ENCODE peak calls at places on chromosomes 2 and 18, in four cellular contexts. One of them, this sample, is unnamed. For H3K4me1, the result is how much of the 10 kb centered on the place peaks cover.

GRCh38 chr2:217913415-217913814 is 89.4 kb downstream of the TNS1 start:
- DNase-seq in endothelial cell of umbilical vein: no peak
- DNase-seq in upper lobe of right lung: no peak
- DNase-seq in mucosa of descending colon: no peak
- DNase-seq in this sample: no peak

GRCh38 chr18:568731-569130 is 11.4 kb upstream of the CETN1 start:
- DNase-seq in mucosa of descending colon: no peak
- DNase-seq in upper lobe of right lung: no peak
- DNase-seq in endothelial cell of umbilical vein: no peak
- DNase-seq in this sample: no peak

GRCh38 chr2:114424699-114425098 is 17.7 kb upstream of the DPP10 start:
- DNase-seq in upper lobe of right lung: no peak
- DNase-seq in mucosa of descending colon: no peak
- DNase-seq in endothelial cell of umbilical vein: no peak
- DNase-seq in this sample: no peak

GRCh38 chr2:150154308-150154797 is 333.1 kb downstream of the RND3 start:
- DNase-seq in mucosa of descending colon: no peak
- DNase-seq in upper lobe of right lung: no peak
- DNase-seq in endothelial cell of umbilical vein: no peak
- DNase-seq in this sample: no peak

GRCh38 chr2:222256250-222256649 is 42.5 kb downstream of the PAX3 start:
- DNase-seq in mucosa of descending colon: no peak
- DNase-seq in upper lobe of right lung: no peak
- DNase-seq in endothelial cell of umbilical vein: no peak
- DNase-seq in this sample: no peak

GRCh38 chr2:172859821-172860707 is 124.4 kb downstream of the RAPGEF4 start:
- DNase-seq in upper lobe of right lung: no peak
- DNase-seq in mucosa of descending colon: no peak
- DNase-seq in endothelial cell of umbilical vein: peak
- DNase-seq in this sample: no peak

GRCh38 chr2:235140801-235141081 is 188.9 kb downstream of the SH3BP4 start:
- DNase-seq in endothelial cell of umbilical vein: no peak
- DNase-seq in upper lobe of right lung: no peak
- DNase-seq in mucosa of descending colon: no peak
- DNase-seq in this sample: no peak

GRCh38 chr2:104412384-104412783 is 441.5 kb upstream of the POU3F3 start:
- DNase-seq in endothelial cell of umbilical vein: no peak
- DNase-seq in mucosa of descending colon: peak
- DNase-seq in upper lobe of right lung: no peak
- DNase-seq in this sample: no peak

GRCh38 chr18:8603663-8604520 is 5.3 kb upstream of the RAB12 start:
- DNase-seq in mucosa of descending colon: no peak
- DNase-seq in upper lobe of right lung: no peak
- DNase-seq in endothelial cell of umbilical vein: no peak
- DNase-seq in this sample: no peak

GRCh38 chr18:8175486-8176061 is 433.7 kb upstream of the RAB12 start:
- DNase-seq in endothelial cell of umbilical vein: no peak
- DNase-seq in upper lobe of right lung: no peak
- DNase-seq in mucosa of descending colon: no peak
- DNase-seq in this sample: no peak

GRCh38 chr2:159029936-159030335 is 61.5 kb downstream of the TANC1 start:
- DNase-seq in upper lobe of right lung: no peak
- DNase-seq in mucosa of descending colon: no peak
- DNase-seq in endothelial cell of umbilical vein: peak
- DNase-seq in this sample: no peak

GRCh38 chr2:98615481-98615880 is 7.1 kb downstream of the UNC50 start:
- DNase-seq in upper lobe of right lung: no peak
- DNase-seq in endothelial cell of umbilical vein: no peak
- DNase-seq in mucosa of descending colon: no peak
- DNase-seq in this sample: no peak

GRCh38 chr2:201264472-201265173 is 4.3 kb downstream of the CASP8 start:
- DNase-seq in mucosa of descending colon: no peak
- DNase-seq in endothelial cell of umbilical vein: no peak
- DNase-seq in upper lobe of right lung: no peak
- DNase-seq in this sample: no peak

GRCh38 chr18:23825978-23826405 is 136.7 kb downstream of the LAMA3 start:
- DNase-seq in upper lobe of right lung: no peak
- DNase-seq in endothelial cell of umbilical vein: peak
- DNase-seq in mucosa of descending colon: no peak
- DNase-seq in this sample: peak

GRCh38 chr2:64987001-64987962 is 1.9 kb upstream of the SLC1A4 start:
- DNase-seq in endothelial cell of umbilical vein: peak
- DNase-seq in mucosa of descending colon: no peak
- DNase-seq in upper lobe of right lung: no peak
- DNase-seq in this sample: no peak

GRCh38 chr2:50575232-50575631 is 456.7 kb downstream of the NRXN1 start:
- DNase-seq in mucosa of descending colon: no peak
- DNase-seq in upper lobe of right lung: no peak
- DNase-seq in endothelial cell of umbilical vein: no peak
- DNase-seq in this sample: no peak

GRCh38 chr2:111029135-111029927 is 91.4 kb upstream of the BCL2L11 start:
- DNase-seq in endothelial cell of umbilical vein: no peak
- DNase-seq in mucosa of descending colon: peak
- DNase-seq in upper lobe of right lung: no peak
- DNase-seq in this sample: no peak

GRCh38 chr2:24856791-24857211 is 63.2 kb downstream of the ADCY3 start:
- DNase-seq in upper lobe of right lung: no peak
- DNase-seq in mucosa of descending colon: no peak
- DNase-seq in endothelial cell of umbilical vein: no peak
- DNase-seq in this sample: peak

GRCh38 chr2:199807966-199808365 is 43.0 kb downstream of the FTCDNL1 start:
- DNase-seq in mucosa of descending colon: no peak
- DNase-seq in endothelial cell of umbilical vein: no peak
- DNase-seq in upper lobe of right lung: no peak
- DNase-seq in this sample: no peak

GRCh38 chr2:12045864-12046291 is 299.4 kb downstream of the LPIN1 start:
- DNase-seq in endothelial cell of umbilical vein: no peak
- DNase-seq in mucosa of descending colon: no peak
- DNase-seq in upper lobe of right lung: no peak
- DNase-seq in this sample: no peak
- H3K4me3 ChIP-seq in endothelial cell of umbilical vein: no peak
- H3K4me3 ChIP-seq in mucosa of descending colon: no peak
- H3K4me3 ChIP-seq in upper lobe of right lung: no peak
- H3K4me3 ChIP-seq in this sample: no peak

GRCh38 chr2:46528880-46529279 is 49.5 kb downstream of the TMEM247 start:
- DNase-seq in mucosa of descending colon: no peak
- DNase-seq in endothelial cell of umbilical vein: no peak
- DNase-seq in upper lobe of right lung: no peak
- DNase-seq in this sample: no peak
- H3K4me1 ChIP-seq in mucosa of descending colon: under half
- H3K4me1 ChIP-seq in endothelial cell of umbilical vein: under half
- H3K4me1 ChIP-seq in upper lobe of right lung: under half
- H3K4me1 ChIP-seq in this sample: under half

GRCh38 chr18:10524507-10525425 is 1.1 kb upstream of the NAPG start:
- DNase-seq in endothelial cell of umbilical vein: no peak
- DNase-seq in upper lobe of right lung: no peak
- DNase-seq in mucosa of descending colon: no peak
- DNase-seq in this sample: no peak
- H3K4me3 ChIP-seq in endothelial cell of umbilical vein: no peak
- H3K4me3 ChIP-seq in upper lobe of right lung: peak
- H3K4me3 ChIP-seq in mucosa of descending colon: no peak
- H3K4me3 ChIP-seq in this sample: peak

GRCh38 chr18:63152791-63153190 is 166.8 kb downstream of the BCL2 start:
- DNase-seq in upper lobe of right lung: no peak
- DNase-seq in endothelial cell of umbilical vein: no peak
- DNase-seq in mucosa of descending colon: no peak
- DNase-seq in this sample: no peak
- H3K4me1 ChIP-seq in upper lobe of right lung: under half
- H3K4me1 ChIP-seq in endothelial cell of umbilical vein: under half
- H3K4me1 ChIP-seq in mucosa of descending colon: under half
- H3K4me1 ChIP-seq in this sample: under half

GRCh38 chr2:128834203-128834602 is 515.5 kb upstream of the HS6ST1 start:
- DNase-seq in mucosa of descending colon: no peak
- DNase-seq in endothelial cell of umbilical vein: no peak
- DNase-seq in upper lobe of right lung: no peak
- DNase-seq in this sample: no peak

GRCh38 chr2:128834853-128835252 is 516.2 kb upstream of the HS6ST1 start:
- DNase-seq in mucosa of descending colon: no peak
- DNase-seq in upper lobe of right lung: no peak
- DNase-seq in endothelial cell of umbilical vein: no peak
- DNase-seq in this sample: no peak

GRCh38 chr2:128835342-128835855 is 516.7 kb upstream of the HS6ST1 start:
- DNase-seq in mucosa of descending colon: no peak
- DNase-seq in endothelial cell of umbilical vein: no peak
- DNase-seq in upper lobe of right lung: no peak
- DNase-seq in this sample: no peak

GRCh38 chr2:128832946-128833560 is 514.4 kb upstream of the HS6ST1 start:
- DNase-seq in mucosa of descending colon: no peak
- DNase-seq in endothelial cell of umbilical vein: no peak
- DNase-seq in upper lobe of right lung: no peak
- DNase-seq in this sample: no peak

DNA sequence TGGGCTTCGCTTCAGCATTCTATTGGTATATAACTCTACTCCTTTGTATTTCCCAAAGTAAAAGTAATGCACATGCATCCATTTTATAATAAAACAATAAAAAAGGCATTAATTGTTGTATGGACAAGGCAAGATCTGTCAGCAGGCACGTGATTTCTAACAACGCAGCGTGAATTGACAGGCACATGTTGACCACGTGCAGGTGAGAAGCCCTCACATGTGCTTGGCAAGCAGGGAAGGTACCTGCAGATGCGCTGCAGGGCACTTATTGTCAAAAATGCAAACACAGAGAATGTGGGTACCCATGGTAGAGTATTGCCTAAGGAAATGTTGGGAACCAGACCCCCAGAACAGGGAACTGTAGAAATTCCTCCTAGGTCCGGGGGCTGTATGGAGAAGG is 515.0 kb upstream of the HS6ST1 start:
- DNase-seq in endothelial cell of umbilical vein: no peak
- DNase-seq in upper lobe of right lung: no peak
- DNase-seq in mucosa of descending colon: no peak
- DNase-seq in this sample: no peak
- H3K4me3 ChIP-seq in endothelial cell of umbilical vein: no peak
- H3K4me3 ChIP-seq in upper lobe of right lung: no peak
- H3K4me3 ChIP-seq in mucosa of descending colon: no peak
- H3K4me3 ChIP-seq in this sample: no peak

GRCh38 chr18:3340015-3340681 is 78.2 kb downstream of the MYL12B start:
- DNase-seq in mucosa of descending colon: no peak
- DNase-seq in endothelial cell of umbilical vein: no peak
- DNase-seq in upper lobe of right lung: no peak
- DNase-seq in this sample: no peak
- H3K4me1 ChIP-seq in mucosa of descending colon: under half
- H3K4me1 ChIP-seq in endothelial cell of umbilical vein: under half
- H3K4me1 ChIP-seq in upper lobe of right lung: under half
- H3K4me1 ChIP-seq in this sample: under half

GRCh38 chr18:48201952-48202898 is 207.0 kb downstream of the ZBTB7C start:
- DNase-seq in endothelial cell of umbilical vein: no peak
- DNase-seq in upper lobe of right lung: no peak
- DNase-seq in mucosa of descending colon: peak
- DNase-seq in this sample: no peak

GRCh38 chr18:48203961-48204666 is 205.1 kb downstream of the ZBTB7C start:
- DNase-seq in endothelial cell of umbilical vein: no peak
- DNase-seq in mucosa of descending colon: no peak
- DNase-seq in upper lobe of right lung: no peak
- DNase-seq in this sample: no peak

GRCh38 chr18:48201337-48201705 is 207.9 kb downstream of the ZBTB7C start:
- DNase-seq in upper lobe of right lung: no peak
- DNase-seq in endothelial cell of umbilical vein: no peak
- DNase-seq in mucosa of descending colon: no peak
- DNase-seq in this sample: no peak

GRCh38 chr18:48203288-48203945 is 205.8 kb downstream of the ZBTB7C start:
- DNase-seq in endothelial cell of umbilical vein: no peak
- DNase-seq in upper lobe of right lung: no peak
- DNase-seq in mucosa of descending colon: no peak
- DNase-seq in this sample: no peak

GRCh38 chr18:48202899-48203260 is 206.3 kb downstream of the ZBTB7C start:
- DNase-seq in mucosa of descending colon: no peak
- DNase-seq in endothelial cell of umbilical vein: no peak
- DNase-seq in upper lobe of right lung: no peak
- DNase-seq in this sample: no peak
- H3K4me3 ChIP-seq in mucosa of descending colon: no peak
- H3K4me3 ChIP-seq in endothelial cell of umbilical vein: no peak
- H3K4me3 ChIP-seq in upper lobe of right lung: no peak
- H3K4me3 ChIP-seq in this sample: no peak

DNA sequence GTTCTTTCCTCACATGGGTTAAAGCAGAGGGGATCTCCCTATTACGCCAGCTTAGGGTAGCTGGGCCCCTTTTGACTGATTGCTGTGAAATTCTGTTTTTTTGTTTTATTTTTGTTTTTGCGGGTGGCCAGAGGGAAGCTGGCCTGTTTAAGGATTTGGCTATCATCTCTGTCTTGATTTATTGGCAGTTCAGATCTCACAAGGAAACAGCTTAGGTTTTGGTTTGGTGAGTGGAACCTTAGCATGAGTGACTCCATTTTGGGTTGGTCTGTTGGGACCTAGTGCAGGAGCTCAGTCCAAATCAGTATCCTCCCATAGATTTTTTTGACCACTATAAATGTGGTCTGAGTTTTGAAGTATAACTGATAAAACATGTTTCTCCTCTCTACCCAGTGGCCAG is 25.6 kb upstream of the NTSR2 start:
- DNase-seq in upper lobe of right lung: no peak
- DNase-seq in endothelial cell of umbilical vein: no peak
- DNase-seq in mucosa of descending colon: no peak
- DNase-seq in this sample: no peak
- H3K4me1 ChIP-seq in upper lobe of right lung: under half
- H3K4me1 ChIP-seq in endothelial cell of umbilical vein: under half
- H3K4me1 ChIP-seq in mucosa of descending colon: under half
- H3K4me1 ChIP-seq in this sample: under half